ENCODE peak calls at places on chromosomes 3 and 15, in eight cellular contexts. One of them, this sample, is unnamed.

GRCh38 chr15:85473455-85473854 is 93.1 kb downstream of the AKAP13 start:
- DNase-seq in stimulated activated CD4-positive, alpha-beta T cell treated with anti-CD3 and anti-CD28 coated beads, Interleukin-1b, Interleukin-23, amount 100 ng/mL, for 48 hours: no peak
- DNase-seq in NCI-H2029 treated with DMSO at 0.1 percent for 48 hours: no peak
- DNase-seq in stimulated activated CD8-positive, alpha-beta memory T cell treated with anti-CD3 and anti-CD28 coated beads, Interleukin-12 subunit alpha, Interleukin-12 subunit beta, amount 100 ng/mL, for 1 hour: no peak
- DNase-seq in D721Med: no peak
- DNase-seq in progenitor cell of endocrine pancreas: no peak
- DNase-seq in GM20000: no peak
- DNase-seq in astrocyte: peak
- DNase-seq in this sample: peak

GRCh38 chr15:91530951-91531582 is 322.4 kb upstream of the SLCO3A1 start:
- DNase-seq in stimulated activated CD8-positive, alpha-beta memory T cell treated with anti-CD3 and anti-CD28 coated beads, Interleukin-12 subunit alpha, Interleukin-12 subunit beta, amount 100 ng/mL, for 1 hour: no peak
- DNase-seq in stimulated activated CD4-positive, alpha-beta T cell treated with anti-CD3 and anti-CD28 coated beads, Interleukin-1b, Interleukin-23, amount 100 ng/mL, for 48 hours: no peak
- DNase-seq in D721Med: no peak
- DNase-seq in GM20000: no peak
- DNase-seq in progenitor cell of endocrine pancreas: no peak
- DNase-seq in NCI-H2029 treated with DMSO at 0.1 percent for 48 hours: no peak
- DNase-seq in astrocyte: no peak
- DNase-seq in this sample: no peak

GRCh38 chr3:48301814-48302194 is 31.7 kb downstream of the SPINK8 start:
- DNase-seq in astrocyte: peak
- DNase-seq in stimulated activated CD8-positive, alpha-beta memory T cell treated with anti-CD3 and anti-CD28 coated beads, Interleukin-12 subunit alpha, Interleukin-12 subunit beta, amount 100 ng/mL, for 1 hour: no peak
- DNase-seq in GM20000: peak
- DNase-seq in progenitor cell of endocrine pancreas: no peak
- DNase-seq in D721Med: no peak
- DNase-seq in NCI-H2029 treated with DMSO at 0.1 percent for 48 hours: peak
- DNase-seq in stimulated activated CD4-positive, alpha-beta T cell treated with anti-CD3 and anti-CD28 coated beads, Interleukin-1b, Interleukin-23, amount 100 ng/mL, for 48 hours: peak
- DNase-seq in this sample: peak

GRCh38 chr15:69088300-69088965 is 72.0 kb upstream of the GLCE start:
- DNase-seq in stimulated activated CD4-positive, alpha-beta T cell treated with anti-CD3 and anti-CD28 coated beads, Interleukin-1b, Interleukin-23, amount 100 ng/mL, for 48 hours: no peak
- DNase-seq in NCI-H2029 treated with DMSO at 0.1 percent for 48 hours: no peak
- DNase-seq in stimulated activated CD8-positive, alpha-beta memory T cell treated with anti-CD3 and anti-CD28 coated beads, Interleukin-12 subunit alpha, Interleukin-12 subunit beta, amount 100 ng/mL, for 1 hour: no peak
- DNase-seq in astrocyte: no peak
- DNase-seq in progenitor cell of endocrine pancreas: no peak
- DNase-seq in GM20000: no peak
- DNase-seq in D721Med: no peak
- DNase-seq in this sample: no peak

GRCh38 chr3:196947860-196948441 is 5.6 kb upstream of the NCBP2 start:
- DNase-seq in D721Med: no peak
- DNase-seq in stimulated activated CD8-positive, alpha-beta memory T cell treated with anti-CD3 and anti-CD28 coated beads, Interleukin-12 subunit alpha, Interleukin-12 subunit beta, amount 100 ng/mL, for 1 hour: no peak
- DNase-seq in astrocyte: no peak
- DNase-seq in stimulated activated CD4-positive, alpha-beta T cell treated with anti-CD3 and anti-CD28 coated beads, Interleukin-1b, Interleukin-23, amount 100 ng/mL, for 48 hours: no peak
- DNase-seq in progenitor cell of endocrine pancreas: no peak
- DNase-seq in NCI-H2029 treated with DMSO at 0.1 percent for 48 hours: no peak
- DNase-seq in GM20000: no peak
- DNase-seq in this sample: no peak

GRCh38 chr3:85007195-85008094 is 48.7 kb downstream of the CADM2 start:
- DNase-seq in GM20000: no peak
- DNase-seq in stimulated activated CD8-positive, alpha-beta memory T cell treated with anti-CD3 and anti-CD28 coated beads, Interleukin-12 subunit alpha, Interleukin-12 subunit beta, amount 100 ng/mL, for 1 hour: no peak
- DNase-seq in astrocyte: no peak
- DNase-seq in stimulated activated CD4-positive, alpha-beta T cell treated with anti-CD3 and anti-CD28 coated beads, Interleukin-1b, Interleukin-23, amount 100 ng/mL, for 48 hours: no peak
- DNase-seq in D721Med: no peak
- DNase-seq in progenitor cell of endocrine pancreas: no peak
- DNase-seq in NCI-H2029 treated with DMSO at 0.1 percent for 48 hours: no peak
- DNase-seq in this sample: peak

GRCh38 chr3:127050733-127051132 is 67.8 kb downstream of the PLXNA1 start:
- DNase-seq in D721Med: no peak
- DNase-seq in astrocyte: no peak
- DNase-seq in GM20000: no peak
- DNase-seq in stimulated activated CD8-positive, alpha-beta memory T cell treated with anti-CD3 and anti-CD28 coated beads, Interleukin-12 subunit alpha, Interleukin-12 subunit beta, amount 100 ng/mL, for 1 hour: no peak
- DNase-seq in progenitor cell of endocrine pancreas: no peak
- DNase-seq in NCI-H2029 treated with DMSO at 0.1 percent for 48 hours: no peak
- DNase-seq in stimulated activated CD4-positive, alpha-beta T cell treated with anti-CD3 and anti-CD28 coated beads, Interleukin-1b, Interleukin-23, amount 100 ng/mL, for 48 hours: no peak
- DNase-seq in this sample: no peak

GRCh38 chr3:113743006-113743639 is 2.9 kb downstream of the NAA50 start:
- DNase-seq in GM20000: no peak
- DNase-seq in stimulated activated CD8-positive, alpha-beta memory T cell treated with anti-CD3 and anti-CD28 coated beads, Interleukin-12 subunit alpha, Interleukin-12 subunit beta, amount 100 ng/mL, for 1 hour: no peak
- DNase-seq in progenitor cell of endocrine pancreas: no peak
- DNase-seq in stimulated activated CD4-positive, alpha-beta T cell treated with anti-CD3 and anti-CD28 coated beads, Interleukin-1b, Interleukin-23, amount 100 ng/mL, for 48 hours: no peak
- DNase-seq in NCI-H2029 treated with DMSO at 0.1 percent for 48 hours: no peak
- DNase-seq in astrocyte: no peak
- DNase-seq in D721Med: no peak
- DNase-seq in this sample: no peak

GRCh38 chr3:17643691-17644090 is 98.7 kb downstream of the TBC1D5 start:
- DNase-seq in progenitor cell of endocrine pancreas: no peak
- DNase-seq in NCI-H2029 treated with DMSO at 0.1 percent for 48 hours: no peak
- DNase-seq in GM20000: no peak
- DNase-seq in stimulated activated CD8-positive, alpha-beta memory T cell treated with anti-CD3 and anti-CD28 coated beads, Interleukin-12 subunit alpha, Interleukin-12 subunit beta, amount 100 ng/mL, for 1 hour: no peak
- DNase-seq in astrocyte: peak
- DNase-seq in D721Med: no peak
- DNase-seq in stimulated activated CD4-positive, alpha-beta T cell treated with anti-CD3 and anti-CD28 coated beads, Interleukin-1b, Interleukin-23, amount 100 ng/mL, for 48 hours: no peak
- DNase-seq in this sample: peak

GRCh38 chr15:83099290-83099689 is 8.2 kb upstream of the TM6SF1 start:
- DNase-seq in stimulated activated CD8-positive, alpha-beta memory T cell treated with anti-CD3 and anti-CD28 coated beads, Interleukin-12 subunit alpha, Interleukin-12 subunit beta, amount 100 ng/mL, for 1 hour: no peak
- DNase-seq in D721Med: no peak
- DNase-seq in progenitor cell of endocrine pancreas: no peak
- DNase-seq in NCI-H2029 treated with DMSO at 0.1 percent for 48 hours: no peak
- DNase-seq in GM20000: no peak
- DNase-seq in stimulated activated CD4-positive, alpha-beta T cell treated with anti-CD3 and anti-CD28 coated beads, Interleukin-1b, Interleukin-23, amount 100 ng/mL, for 48 hours: no peak
- DNase-seq in astrocyte: no peak
- DNase-seq in this sample: no peak

GRCh38 chr3:159796744-159797143 is 191.9 kb upstream of the IL12A start:
- DNase-seq in GM20000: no peak
- DNase-seq in NCI-H2029 treated with DMSO at 0.1 percent for 48 hours: no peak
- DNase-seq in D721Med: no peak
- DNase-seq in stimulated activated CD4-positive, alpha-beta T cell treated with anti-CD3 and anti-CD28 coated beads, Interleukin-1b, Interleukin-23, amount 100 ng/mL, for 48 hours: no peak
- DNase-seq in stimulated activated CD8-positive, alpha-beta memory T cell treated with anti-CD3 and anti-CD28 coated beads, Interleukin-12 subunit alpha, Interleukin-12 subunit beta, amount 100 ng/mL, for 1 hour: no peak
- DNase-seq in astrocyte: peak
- DNase-seq in progenitor cell of endocrine pancreas: no peak
- DNase-seq in this sample: peak

GRCh38 chr3:157312366-157312745 is 124.3 kb upstream of the PTX3 start:
- DNase-seq in NCI-H2029 treated with DMSO at 0.1 percent for 48 hours: no peak
- DNase-seq in GM20000: no peak
- DNase-seq in stimulated activated CD4-positive, alpha-beta T cell treated with anti-CD3 and anti-CD28 coated beads, Interleukin-1b, Interleukin-23, amount 100 ng/mL, for 48 hours: no peak
- DNase-seq in astrocyte: peak
- DNase-seq in progenitor cell of endocrine pancreas: no peak
- DNase-seq in stimulated activated CD8-positive, alpha-beta memory T cell treated with anti-CD3 and anti-CD28 coated beads, Interleukin-12 subunit alpha, Interleukin-12 subunit beta, amount 100 ng/mL, for 1 hour: no peak
- DNase-seq in D721Med: no peak
- DNase-seq in this sample: no peak

GRCh38 chr3:161291191-161291901 is 70.2 kb downstream of the NMD3 start:
- DNase-seq in D721Med: no peak
- DNase-seq in stimulated activated CD4-positive, alpha-beta T cell treated with anti-CD3 and anti-CD28 coated beads, Interleukin-1b, Interleukin-23, amount 100 ng/mL, for 48 hours: no peak
- DNase-seq in progenitor cell of endocrine pancreas: no peak
- DNase-seq in stimulated activated CD8-positive, alpha-beta memory T cell treated with anti-CD3 and anti-CD28 coated beads, Interleukin-12 subunit alpha, Interleukin-12 subunit beta, amount 100 ng/mL, for 1 hour: no peak
- DNase-seq in astrocyte: no peak
- DNase-seq in GM20000: no peak
- DNase-seq in NCI-H2029 treated with DMSO at 0.1 percent for 48 hours: peak
- DNase-seq in this sample: no peak